ENCODE peak calls at places on chromosomes 1 and 21, in seven cellular contexts. One of them, this sample, is unnamed.

GRCh38 chr1:235910357-235911299 is 43.9 kb upstream of the LYST start:
- DNase-seq in heart left ventricle: no peak
- DNase-seq in heart right ventricle: no peak
- DNase-seq in PC-3: peak
- DNase-seq in fibroblast of pulmonary artery: peak
- DNase-seq in kidney: peak
- DNase-seq in lower leg skin: peak
- DNase-seq in this sample: peak

GRCh38 chr21:46424062-46424591 is 34.6 kb upstream of the DIP2A start:
- DNase-seq in heart left ventricle: peak
- DNase-seq in heart right ventricle: no peak
- DNase-seq in PC-3: no peak
- DNase-seq in fibroblast of pulmonary artery: no peak
- DNase-seq in kidney: peak
- DNase-seq in lower leg skin: no peak
- DNase-seq in this sample: no peak

GRCh38 chr1:52673513-52673912 is 24.6 kb downstream of the COA7 start:
- DNase-seq in heart left ventricle: no peak
- DNase-seq in heart right ventricle: no peak
- DNase-seq in PC-3: no peak
- DNase-seq in fibroblast of pulmonary artery: no peak
- DNase-seq in kidney: no peak
- DNase-seq in lower leg skin: no peak
- DNase-seq in this sample: no peak

GRCh38 chr1:156149374-156150106 is 3.8 kb upstream of the SEMA4A start:
- DNase-seq in heart left ventricle: no peak
- DNase-seq in heart right ventricle: no peak
- DNase-seq in PC-3: no peak
- DNase-seq in fibroblast of pulmonary artery: no peak
- DNase-seq in kidney: no peak
- DNase-seq in lower leg skin: no peak
- DNase-seq in this sample: peak

GRCh38 chr1:50155564-50155963 is 46.8 kb downstream of the ELAVL4 start:
- DNase-seq in heart left ventricle: no peak
- DNase-seq in heart right ventricle: no peak
- DNase-seq in PC-3: no peak
- DNase-seq in fibroblast of pulmonary artery: no peak
- DNase-seq in kidney: no peak
- DNase-seq in lower leg skin: no peak
- DNase-seq in this sample: no peak

GRCh38 chr1:66197785-66198184 is 336.2 kb upstream of the SGIP1 start:
- DNase-seq in heart left ventricle: no peak
- DNase-seq in heart right ventricle: no peak
- DNase-seq in PC-3: no peak
- DNase-seq in fibroblast of pulmonary artery: no peak
- DNase-seq in kidney: no peak
- DNase-seq in lower leg skin: no peak
- DNase-seq in this sample: no peak

GRCh38 chr1:194288284-194288683 is 1101.9 kb upstream of the B3GALT2 start:
- DNase-seq in heart left ventricle: no peak
- DNase-seq in heart right ventricle: no peak
- DNase-seq in PC-3: no peak
- DNase-seq in fibroblast of pulmonary artery: no peak
- DNase-seq in kidney: no peak
- DNase-seq in lower leg skin: no peak
- DNase-seq in this sample: no peak

GRCh38 chr1:3436451-3436850 is 18.0 kb upstream of the ARHGEF16 start:
- DNase-seq in heart left ventricle: peak
- DNase-seq in heart right ventricle: no peak
- DNase-seq in PC-3: no peak
- DNase-seq in fibroblast of pulmonary artery: no peak
- DNase-seq in kidney: peak
- DNase-seq in lower leg skin: no peak
- DNase-seq in this sample: no peak

GRCh38 chr1:210292276-210292851 is 36.3 kb upstream of the HHAT start:
- DNase-seq in heart left ventricle: peak
- DNase-seq in heart right ventricle: peak
- DNase-seq in PC-3: peak
- DNase-seq in fibroblast of pulmonary artery: peak
- DNase-seq in kidney: peak
- DNase-seq in lower leg skin: peak
- DNase-seq in this sample: no peak

GRCh38 chr1:204285438-204286322 is 71.9 kb upstream of the GOLT1A start:
- DNase-seq in heart left ventricle: no peak
- DNase-seq in heart right ventricle: no peak
- DNase-seq in PC-3: no peak
- DNase-seq in fibroblast of pulmonary artery: no peak
- DNase-seq in kidney: no peak
- DNase-seq in lower leg skin: no peak
- DNase-seq in this sample: no peak

GRCh38 chr1:68331117-68331865 is 99.0 kb upstream of the WLS start:
- DNase-seq in heart left ventricle: no peak
- DNase-seq in heart right ventricle: no peak
- DNase-seq in PC-3: peak
- DNase-seq in fibroblast of pulmonary artery: peak
- DNase-seq in kidney: no peak
- DNase-seq in lower leg skin: no peak
- DNase-seq in this sample: no peak

GRCh38 chr21:37341254-37341960 is 25.2 kb upstream of the DYRK1A start:
- DNase-seq in heart left ventricle: no peak
- DNase-seq in heart right ventricle: no peak
- DNase-seq in PC-3: peak
- DNase-seq in fibroblast of pulmonary artery: no peak
- DNase-seq in kidney: no peak
- DNase-seq in lower leg skin: no peak
- DNase-seq in this sample: no peak

GRCh38 chr1:53395671-53396215 is 63.5 kb upstream of the DMRTB1 start:
- DNase-seq in heart left ventricle: no peak
- DNase-seq in heart right ventricle: no peak
- DNase-seq in PC-3: no peak
- DNase-seq in fibroblast of pulmonary artery: no peak
- DNase-seq in kidney: no peak
- DNase-seq in lower leg skin: peak
- DNase-seq in this sample: no peak

GRCh38 chr1:2987773-2988172 is 33.5 kb upstream of the ACTRT2 start:
- DNase-seq in heart left ventricle: peak
- DNase-seq in heart right ventricle: no peak
- DNase-seq in PC-3: no peak
- DNase-seq in fibroblast of pulmonary artery: no peak
- DNase-seq in kidney: peak
- DNase-seq in lower leg skin: peak
- DNase-seq in this sample: no peak

GRCh38 chr21:39852726-39853510 is 14.3 kb upstream of the PCP4 start:
- DNase-seq in heart left ventricle: no peak
- DNase-seq in heart right ventricle: no peak
- DNase-seq in PC-3: no peak
- DNase-seq in fibroblast of pulmonary artery: no peak
- DNase-seq in kidney: no peak
- DNase-seq in lower leg skin: no peak
- DNase-seq in this sample: no peak

GRCh38 chr21:43727571-43728466 is 8.9 kb downstream of the PDXK start:
- DNase-seq in heart left ventricle: no peak
- DNase-seq in heart right ventricle: no peak
- DNase-seq in PC-3: peak
- DNase-seq in fibroblast of pulmonary artery: no peak
- DNase-seq in kidney: peak
- DNase-seq in lower leg skin: no peak
- DNase-seq in this sample: peak

GRCh38 chr1:65178235-65178634 is 30.2 kb downstream of the AK4 start:
- DNase-seq in heart left ventricle: no peak
- DNase-seq in heart right ventricle: no peak
- DNase-seq in PC-3: no peak
- DNase-seq in fibroblast of pulmonary artery: no peak
- DNase-seq in kidney: no peak
- DNase-seq in lower leg skin: no peak
- DNase-seq in this sample: no peak

GRCh38 chr1:12711421-12712005 is 4.4 kb upstream of the AADACL3 start:
- DNase-seq in heart left ventricle: no peak
- DNase-seq in heart right ventricle: no peak
- DNase-seq in PC-3: no peak
- DNase-seq in fibroblast of pulmonary artery: no peak
- DNase-seq in kidney: no peak
- DNase-seq in lower leg skin: no peak
- DNase-seq in this sample: no peak

GRCh38 chr1:222161676-222162075 is 386.2 kb downstream of the HHIPL2 start:
- DNase-seq in heart left ventricle: no peak
- DNase-seq in heart right ventricle: no peak
- DNase-seq in PC-3: no peak
- DNase-seq in fibroblast of pulmonary artery: no peak
- DNase-seq in kidney: no peak
- DNase-seq in lower leg skin: no peak
- DNase-seq in this sample: no peak

GRCh38 chr1:40314721-40315238 is 2.3 kb downstream of the COL9A2 start:
- DNase-seq in heart left ventricle: no peak
- DNase-seq in heart right ventricle: no peak
- DNase-seq in PC-3: no peak
- DNase-seq in fibroblast of pulmonary artery: no peak
- DNase-seq in kidney: no peak
- DNase-seq in lower leg skin: peak
- DNase-seq in this sample: no peak
- H3K4me3 ChIP-seq in heart left ventricle: peak
- H3K4me3 ChIP-seq in heart right ventricle: peak
- H3K4me3 ChIP-seq in PC-3: no peak
- H3K4me3 ChIP-seq in fibroblast of pulmonary artery: peak
- H3K4me3 ChIP-seq in kidney: no peak
- H3K4me3 ChIP-seq in lower leg skin: no peak
- H3K4me3 ChIP-seq in this sample: peak

GRCh38 chr1:31216016-31216415 is 23.7 kb downstream of the NKAIN1 start:
- DNase-seq in heart left ventricle: peak
- DNase-seq in heart right ventricle: peak
- DNase-seq in PC-3: no peak
- DNase-seq in fibroblast of pulmonary artery: peak
- DNase-seq in kidney: peak
- DNase-seq in lower leg skin: no peak
- DNase-seq in this sample: no peak

GRCh38 chr1:31215083-31215570 is 24.6 kb downstream of the NKAIN1 start:
- DNase-seq in heart left ventricle: no peak
- DNase-seq in heart right ventricle: no peak
- DNase-seq in PC-3: no peak
- DNase-seq in fibroblast of pulmonary artery: peak
- DNase-seq in kidney: no peak
- DNase-seq in lower leg skin: no peak
- DNase-seq in this sample: no peak

GRCh38 chr1:31219489-31219888 is 20.2 kb downstream of the NKAIN1 start:
- DNase-seq in heart left ventricle: no peak
- DNase-seq in heart right ventricle: no peak
- DNase-seq in PC-3: no peak
- DNase-seq in fibroblast of pulmonary artery: no peak
- DNase-seq in kidney: no peak
- DNase-seq in lower leg skin: no peak
- DNase-seq in this sample: no peak

GRCh38 chr1:31218705-31219104 is 21.0 kb downstream of the NKAIN1 start:
- DNase-seq in heart left ventricle: no peak
- DNase-seq in heart right ventricle: no peak
- DNase-seq in PC-3: no peak
- DNase-seq in fibroblast of pulmonary artery: no peak
- DNase-seq in kidney: no peak
- DNase-seq in lower leg skin: no peak
- DNase-seq in this sample: no peak

DNA sequence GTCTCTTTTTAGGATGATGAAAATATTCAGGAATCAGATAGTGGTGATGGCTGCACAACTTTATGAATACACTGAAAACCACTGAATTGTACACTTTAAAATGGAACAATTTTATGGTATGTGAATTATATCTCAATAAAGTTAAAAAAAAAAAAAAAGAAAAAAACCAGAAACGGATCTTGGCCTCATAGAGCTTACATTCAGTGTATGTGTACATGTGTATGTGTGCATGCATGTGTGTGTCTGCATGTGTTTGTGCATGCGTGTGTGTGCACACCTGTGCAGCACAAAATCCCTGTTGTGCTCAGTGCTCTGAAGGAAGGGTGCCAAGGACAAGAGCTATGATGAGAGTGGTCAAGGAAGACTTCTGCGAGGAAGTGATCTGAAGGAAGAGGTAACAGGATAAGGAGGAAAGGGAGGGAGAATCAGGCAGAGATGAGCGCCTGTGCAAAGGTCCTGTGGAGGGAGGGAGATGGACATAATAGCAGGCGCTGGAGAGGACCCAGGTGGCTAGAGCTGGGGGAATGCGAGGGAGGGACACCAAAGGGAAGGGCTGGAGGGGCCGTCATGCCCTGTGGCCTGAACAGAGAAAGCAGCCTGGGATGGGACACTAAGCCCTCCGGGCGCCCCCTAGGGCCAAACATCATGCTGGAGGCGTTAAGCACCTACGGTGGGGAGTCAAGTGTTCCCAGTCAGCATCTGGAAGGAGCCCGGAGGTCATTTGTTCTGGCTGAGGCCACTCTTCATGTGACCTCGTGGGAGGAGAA is 25.2 kb downstream of the NKAIN1 start:
- DNase-seq in heart left ventricle: no peak
- DNase-seq in heart right ventricle: no peak
- DNase-seq in PC-3: no peak
- DNase-seq in fibroblast of pulmonary artery: no peak
- DNase-seq in kidney: no peak
- DNase-seq in lower leg skin: no peak
- DNase-seq in this sample: no peak
- TF ChIP-seq CTCF in heart left ventricle: no peak
- TF ChIP-seq CTCF in heart right ventricle: no peak
- TF ChIP-seq CTCF in PC-3: no peak
- TF ChIP-seq CTCF in fibroblast of pulmonary artery: peak
- TF ChIP-seq CTCF in kidney: no peak
- TF ChIP-seq CTCF in lower leg skin: no peak
- TF ChIP-seq CTCF in this sample: no peak

GRCh38 chr21:31730687-31731111 is 1.2 kb downstream of the SCAF4 start:
- DNase-seq in heart left ventricle: no peak
- DNase-seq in heart right ventricle: no peak
- DNase-seq in PC-3: peak
- DNase-seq in fibroblast of pulmonary artery: peak
- DNase-seq in kidney: no peak
- DNase-seq in lower leg skin: no peak
- DNase-seq in this sample: peak
- H3K4me3 ChIP-seq in heart left ventricle: peak
- H3K4me3 ChIP-seq in heart right ventricle: peak
- H3K4me3 ChIP-seq in PC-3: peak
- H3K4me3 ChIP-seq in fibroblast of pulmonary artery: peak
- H3K4me3 ChIP-seq in kidney: peak
- H3K4me3 ChIP-seq in lower leg skin: peak
- H3K4me3 ChIP-seq in this sample: peak

DNA sequence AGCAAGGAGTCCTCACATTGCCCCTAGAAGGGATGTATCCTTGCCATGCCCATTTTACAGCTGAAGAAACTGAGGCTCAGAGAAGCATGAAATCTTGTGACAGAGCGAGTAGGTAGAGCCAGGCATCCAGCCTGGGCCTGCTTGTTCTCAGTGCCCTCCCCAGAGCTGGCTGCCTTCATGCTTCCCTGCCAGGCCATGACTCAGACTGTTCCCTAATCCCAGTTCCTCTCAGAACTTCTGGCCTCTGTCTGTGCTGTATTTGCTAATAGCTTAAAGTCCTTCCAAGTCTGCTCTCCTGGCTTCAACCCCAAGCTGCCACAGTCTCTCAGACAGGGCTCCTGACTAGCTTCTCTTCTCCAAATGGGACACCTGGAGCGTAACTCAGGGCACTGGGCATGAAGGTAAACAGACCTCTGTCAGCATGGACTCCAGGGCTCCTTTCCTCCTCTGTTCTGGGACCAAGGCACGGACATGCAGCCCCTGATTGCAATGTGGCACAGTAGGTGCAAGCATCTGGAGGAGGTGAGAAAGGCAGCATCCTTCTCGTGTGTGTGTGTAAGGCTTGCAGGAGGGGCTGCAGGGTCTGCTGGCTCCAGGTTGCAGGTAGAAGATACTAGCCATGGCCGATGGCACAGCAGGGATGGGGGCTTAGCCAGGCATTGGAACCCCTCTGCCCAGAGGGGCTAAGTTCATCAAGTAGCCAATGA is 122.7 kb downstream of the HMGB4 start:
- DNase-seq in heart left ventricle: no peak
- DNase-seq in heart right ventricle: peak
- DNase-seq in PC-3: no peak
- DNase-seq in fibroblast of pulmonary artery: peak
- DNase-seq in kidney: no peak
- DNase-seq in lower leg skin: peak
- DNase-seq in this sample: no peak
- TF ChIP-seq CTCF in heart left ventricle: no peak
- TF ChIP-seq CTCF in heart right ventricle: no peak
- TF ChIP-seq CTCF in PC-3: no peak
- TF ChIP-seq CTCF in fibroblast of pulmonary artery: no peak
- TF ChIP-seq CTCF in kidney: no peak
- TF ChIP-seq CTCF in lower leg skin: no peak
- TF ChIP-seq CTCF in this sample: no peak

This sample was measured in GM12865.